ENCODE peak calls at places on chromosomes 16 and 17, in nine cellular contexts. M is transverse colon, Z is neural progenitor cell, P is adrenal gland, Q is heart left ventricle, S is MM.1S, D is IMR-90, A is thoracic aorta, F is OCI-LY7. K is an unnamed sample. For H3K4me1, the result is how much of the 10 kb centered on the place peaks cover.

GRCh38 chr17:39563476-39563875 is 44.2 kb downstream of the NEUROD2 start:
- DNase-seq in P (no peak), Z (peak), F (no peak), M (no peak), S (no peak), A (no peak), D (no peak), Q (no peak), K (no peak)

GRCh38 chr17:22217135-22217534 is 524.8 kb downstream of the KCNJ18 start:
- DNase-seq in F (no peak), D (no peak), P (no peak), A (no peak), Z (no peak), S (no peak), M (no peak), Q (no peak), K (no peak)

GRCh38 chr17:29949708-29950107 is 8.3 kb downstream of the EFCAB5 start:
- DNase-seq in M (no peak), Q (no peak), Z (no peak), S (no peak), D (no peak), F (no peak), A (no peak), P (no peak), K (no peak)

GRCh38 chr16:22077700-22078313 is 14.5 kb upstream of the VWA3A start:
- DNase-seq in A (no peak), M (peak), S (peak), D (peak), Z (peak), Q (peak), F (peak), P (peak), K (peak)

GRCh38 chr17:52790359-52790955 is 631.9 kb upstream of the CA10 start:
- DNase-seq in P (no peak), Z (no peak), Q (no peak), S (no peak), D (no peak), F (no peak), M (no peak), A (no peak), K (no peak)

GRCh38 chr16:19856120-19856519 is 28.5 kb downstream of the GPRC5B start:
- DNase-seq in D (no peak), F (no peak), M (no peak), Q (no peak), S (no peak), P (no peak), A (no peak), Z (no peak), K (no peak)

GRCh38 chr16:55508941-55509920 is at the start of gene LPCAT2:
- DNase-seq in A (no peak), Q (peak), M (peak), P (peak), Z (peak), S (peak), F (no peak), D (peak), K (peak)

GRCh38 chr16:52114414-52114813 is 432.5 kb downstream of the TOX3 start:
- DNase-seq in M (no peak), A (no peak), F (no peak), Z (no peak), P (no peak), D (no peak), S (no peak), Q (no peak), K (no peak)

GRCh38 chr16:47848481-47849109 is 307.2 kb downstream of the ABCC12 start:
- DNase-seq in Z (peak), Q (no peak), P (no peak), M (no peak), A (no peak), D (peak), S (no peak), F (no peak), K (no peak)

GRCh38 chr17:74210191-74211140 is 2.9 kb upstream of the TTYH2 start:
- DNase-seq in M (peak), Z (peak), S (peak), Q (peak), P (peak), D (peak), F (peak), A (no peak), K (peak)

GRCh38 chr17:14205992-14206461 is 30.6 kb downstream of the CDRT15 start:
- DNase-seq in D (no peak), M (peak), Q (peak), F (no peak), S (no peak), P (no peak), A (no peak), Z (no peak), K (peak)

GRCh38 chr17:40027614-40028012 is 12.4 kb downstream of the CSF3 start:
- DNase-seq in M (no peak), F (no peak), P (no peak), A (no peak), D (no peak), Q (no peak), S (no peak), Z (no peak), K (no peak)

GRCh38 chr16:4702466-4702808 is 9.1 kb downstream of the NUDT16L1 start:
- DNase-seq in A (no peak), D (no peak), Q (no peak), Z (no peak), M (no peak), P (no peak), S (no peak), F (no peak), K (no peak)

DNA sequence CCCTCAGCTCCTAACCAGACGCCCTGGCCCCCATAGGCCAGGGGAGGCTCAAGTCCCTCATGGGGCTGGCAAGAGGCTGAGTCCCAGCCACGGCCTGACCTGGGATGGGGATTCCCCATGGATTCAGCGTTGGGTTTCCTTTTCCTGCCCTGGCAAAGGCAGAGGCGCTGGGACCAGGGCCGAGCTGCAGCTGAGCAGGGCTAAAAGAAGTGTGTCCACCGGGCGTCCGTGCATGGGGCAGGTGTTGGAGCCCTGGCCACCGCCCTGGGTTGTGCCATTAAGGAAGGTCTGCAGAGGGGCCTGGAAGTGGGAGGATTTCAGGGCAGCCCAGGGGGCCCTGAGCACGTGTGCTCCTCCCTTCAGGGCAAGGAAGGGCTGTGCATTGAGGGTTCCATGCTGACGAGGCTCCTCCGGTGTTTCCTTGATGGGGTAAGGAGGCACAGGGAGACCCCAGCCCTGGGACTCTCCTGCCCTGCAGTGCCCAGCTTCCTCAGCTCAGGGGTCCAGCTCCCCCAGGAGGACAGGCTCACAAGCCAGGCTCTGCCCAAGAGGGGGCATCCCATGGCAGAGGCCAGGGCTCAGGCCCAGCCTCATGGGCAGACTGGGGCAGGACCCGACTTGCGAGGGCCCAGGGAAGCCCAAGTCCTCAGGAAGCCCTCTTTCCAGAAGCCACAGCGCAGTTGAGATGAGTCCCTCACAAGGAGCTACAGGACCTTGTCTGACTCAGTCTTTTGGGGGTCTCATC is 10.1 kb downstream of the TBC1D26 start:
- DNase-seq in F (no peak), M (no peak), S (no peak), A (no peak), D (no peak), P (no peak), Q (no peak), Z (no peak), K (no peak)
- H3K4me1 ChIP-seq in F (under half), M (under half), S (under half), A (under half), D (under half), P (under half), Q (under half), Z (under half), K (under half)

GRCh38 chr17:82231312-82231561 is 2.4 kb downstream of the SLC16A3 start:
- DNase-seq in D (no peak), S (no peak), M (no peak), F (no peak), Q (no peak), P (no peak), Z (no peak), A (no peak), K (no peak)
- TF ChIP-seq CTCF in D (no peak), S (no peak), M (no peak), F (peak), Q (no peak), P (no peak), Z (no peak), A (no peak), K (no peak)

GRCh38 chr16:89334988-89335802 is 117.7 kb downstream of the ZNF778 start:
- DNase-seq in M (no peak), D (no peak), P (no peak), Q (no peak), S (no peak), Z (peak), A (no peak), F (no peak), K (no peak)
- H3K4me1 ChIP-seq in M (under half), D (under half), P (half or more), Q (under half), S (under half), Z (under half), A (under half), F (half or more), K (half or more)

GRCh38 chr16:87060026-87060986 is 256.9 kb downstream of the C16orf95 start:
- DNase-seq in P (peak), F (peak), A (no peak), D (peak), Q (no peak), Z (peak), S (peak), M (no peak), K (no peak)
- TF ChIP-seq CTCF in P (no peak), F (no peak), A (peak), D (peak), Q (peak), Z (peak), S (no peak), M (no peak), K (peak)

GRCh38 chr17:28119049-28119448 is 76.6 kb downstream of the NLK start:
- DNase-seq in S (no peak), Z (no peak), M (no peak), A (no peak), F (no peak), D (no peak), Q (no peak), P (no peak), K (no peak)

GRCh38 chr17:28119560-28119959 is 77.1 kb downstream of the NLK start:
- DNase-seq in P (no peak), M (no peak), F (no peak), A (no peak), S (no peak), Z (no peak), D (no peak), Q (no peak), K (no peak)

GRCh38 chr17:28115046-28115445 is 72.6 kb downstream of the NLK start:
- DNase-seq in P (no peak), S (no peak), Q (no peak), D (no peak), Z (no peak), A (no peak), F (no peak), M (no peak), K (no peak)

GRCh38 chr17:28118362-28118761 is 75.9 kb downstream of the NLK start:
- DNase-seq in D (no peak), M (no peak), Q (no peak), P (no peak), Z (no peak), A (no peak), F (no peak), S (peak), K (no peak)

DNA sequence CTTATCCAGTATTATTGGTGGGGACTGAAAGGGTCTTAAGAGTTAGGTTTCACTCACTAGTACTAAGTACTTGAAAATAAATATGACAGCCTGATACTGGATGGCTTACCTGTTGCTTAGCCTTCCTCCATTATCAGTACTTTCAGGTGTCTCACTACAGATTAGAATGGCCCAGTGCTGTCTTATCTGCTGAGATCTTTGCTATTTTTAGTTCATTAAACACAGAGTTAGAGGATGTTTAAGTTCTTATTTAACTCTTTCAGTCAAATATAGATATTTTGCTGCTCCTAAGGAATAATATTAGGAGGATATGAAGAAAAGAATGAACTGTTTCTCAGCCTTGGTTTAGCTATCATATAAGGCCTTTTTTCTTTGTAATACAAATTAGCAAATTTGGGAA is 74.8 kb downstream of the NLK start:
- DNase-seq in S (peak), D (no peak), Z (no peak), M (no peak), Q (no peak), F (no peak), P (no peak), A (no peak), K (no peak)
- H3K4me1 ChIP-seq in S (under half), D (under half), Z (under half), M (under half), Q (under half), F (under half), P (under half), A (under half), K (half or more)

DNA sequence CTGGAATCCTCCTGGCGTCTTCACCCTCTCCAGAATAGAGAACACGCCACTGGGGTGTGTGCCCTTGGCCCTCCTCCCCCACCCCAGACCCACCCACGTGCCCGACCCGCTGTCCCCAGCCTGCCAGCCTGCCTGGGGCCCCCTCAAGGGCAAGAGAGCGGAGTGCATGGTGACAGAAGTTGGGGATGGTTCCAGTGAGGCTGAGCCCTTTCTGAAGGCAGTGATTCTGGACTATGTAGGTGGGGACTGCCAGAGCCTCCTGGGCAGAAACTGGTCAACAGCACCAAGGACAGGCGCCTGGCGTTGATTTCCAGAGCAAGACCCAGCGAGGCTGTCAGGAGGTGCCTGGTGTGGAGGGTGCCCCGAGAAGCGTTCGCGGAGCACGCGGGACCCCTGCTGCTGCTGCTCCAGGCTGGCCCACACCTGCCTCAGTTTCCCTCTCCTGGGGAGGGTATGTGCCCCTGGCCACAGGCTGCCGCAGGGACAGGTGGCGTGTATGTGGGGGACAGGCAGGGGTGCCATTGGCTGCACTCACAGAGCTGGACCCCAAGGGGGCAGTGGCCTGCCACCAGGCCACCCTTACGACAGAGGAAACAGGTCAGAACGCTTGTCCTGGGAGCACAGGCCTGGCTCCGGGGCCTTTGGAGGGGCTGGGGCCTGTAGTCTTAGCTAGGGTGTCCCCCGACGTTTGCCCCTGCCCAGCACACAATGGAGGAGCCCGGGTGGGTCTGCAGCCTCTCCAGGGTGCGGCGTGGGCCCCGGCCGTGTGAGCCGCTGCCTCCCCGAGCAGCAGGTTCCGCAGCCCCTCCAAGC is 1.2 kb downstream of the SSTR5 start:
- DNase-seq in S (no peak), A (no peak), F (no peak), P (no peak), Z (peak), Q (no peak), M (no peak), D (no peak), K (no peak)
- TF ChIP-seq CTCF in S (no peak), A (peak), F (no peak), P (no peak), Z (peak), Q (peak), M (no peak), D (no peak), K (peak)

DNA sequence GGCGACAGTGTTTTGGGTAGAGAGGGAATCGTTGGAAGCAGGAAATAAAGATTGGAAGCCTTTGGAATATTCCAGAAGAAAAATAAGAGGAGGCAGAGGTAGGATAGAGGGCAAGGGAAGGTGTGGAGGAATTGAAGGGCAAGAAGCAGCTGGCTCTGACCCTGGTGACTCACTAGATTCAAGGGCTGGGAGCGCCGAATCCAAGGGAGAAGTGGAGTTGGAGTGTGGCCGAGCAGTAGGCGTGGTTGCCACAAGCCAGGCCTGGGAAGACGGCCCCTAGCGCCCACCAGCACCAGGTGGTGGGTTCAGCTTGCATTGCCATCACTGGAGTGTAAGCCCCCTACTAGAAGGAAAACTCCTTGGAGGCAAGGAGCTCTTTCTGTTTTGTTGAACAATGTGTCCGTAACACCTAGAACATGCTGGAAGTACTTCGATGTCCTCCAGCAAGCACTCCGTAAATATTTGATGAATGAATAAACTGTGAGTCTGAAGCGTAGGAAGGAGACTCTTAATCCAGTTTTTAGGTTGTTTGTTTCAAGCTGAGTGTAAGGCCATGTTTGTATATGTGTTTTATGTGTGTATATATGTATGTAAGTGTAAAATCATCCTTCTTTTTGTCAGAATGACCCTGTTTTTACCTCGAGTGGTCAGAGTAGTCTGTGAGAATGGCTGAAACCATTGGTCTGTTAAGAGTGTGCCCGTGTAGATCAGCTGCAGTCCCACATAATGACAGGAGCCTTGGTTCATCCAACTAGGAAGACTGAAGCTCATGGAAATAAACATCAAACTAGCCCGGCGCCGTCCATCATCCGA is 139.5 kb downstream of the CMIP start:
- DNase-seq in F (no peak), Q (no peak), M (peak), P (peak), A (no peak), D (peak), Z (no peak), S (no peak), K (no peak)
- H3K4me1 ChIP-seq in F (under half), Q (under half), M (under half), P (under half), A (under half), D (under half), Z (under half), S (under half), K (under half)

GRCh38 chr16:27491894-27492587 is 57.7 kb downstream of the GTF3C1 start:
- DNase-seq in F (no peak), S (no peak), A (no peak), M (no peak), P (no peak), Q (peak), Z (no peak), D (no peak), K (no peak)
- TF ChIP-seq CTCF in F (no peak), S (no peak), A (no peak), M (no peak), P (no peak), Q (no peak), Z (no peak), D (no peak), K (no peak)

K was measured in left ventricle myocardium inferior.